ENCODE peak calls at places on chromosomes 1 and 21, in four cellular contexts. U, N, Q and F are unnamed samples.

GRCh38 chr1:89085781-89086180 is 20.8 kb upstream of the GBP1 start:
- DNase-seq in Q (peak), N (no peak), U (no peak), F (no peak)

GRCh38 chr1:231626535-231626950 is at the start of gene DISC1:
- DNase-seq in N (peak), Q (peak), U (peak), F (peak)

GRCh38 chr1:198118136-198118535 is 38.7 kb upstream of the NEK7 start:
- DNase-seq in Q (no peak), N (peak), U (peak), F (peak)

GRCh38 chr1:156920233-156921052 is at the start of gene LRRC71:
- DNase-seq in N (peak), Q (peak), U (peak), F (peak)

GRCh38 chr1:230498704-230499103 is 72.6 kb upstream of the PGBD5 start:
- DNase-seq in Q (no peak), N (no peak), U (no peak), F (no peak)

GRCh38 chr1:42380617-42381423 is at the start of gene RIMKLA:
- DNase-seq in Q (peak), N (peak), U (peak), F (no peak)

GRCh38 chr1:245153645-245154428 is 948 bp upstream of the KIF26B start:
- DNase-seq in N (no peak), Q (peak), U (peak), F (no peak)

GRCh38 chr21:16198546-16198945 is 468.8 kb downstream of the USP25 start:
- DNase-seq in Q (no peak), N (no peak), U (no peak), F (no peak)

GRCh38 chr1:6730889-6731288 is 29.3 kb upstream of the DNAJC11 start:
- DNase-seq in U (no peak), N (no peak), Q (no peak), F (no peak)

GRCh38 chr1:200242379-200243041 is 167.3 kb downstream of the ZNF281 start:
- DNase-seq in U (peak), N (no peak), Q (no peak), F (no peak)

GRCh38 chr1:94033849-94034248 is 87.1 kb downstream of the ABCA4 start:
- DNase-seq in U (no peak), N (no peak), Q (no peak), F (no peak)

GRCh38 chr1:76770979-76771378 is 96.3 kb upstream of the ST6GALNAC5 start:
- DNase-seq in U (no peak), Q (no peak), N (no peak), F (no peak)

GRCh38 chr1:177848577-177848976 is 121.3 kb downstream of the SEC16B start:
- DNase-seq in Q (no peak), U (no peak), N (no peak), F (no peak)

GRCh38 chr1:57321776-57322175 is 102.1 kb downstream of the DAB1 start:
- DNase-seq in Q (no peak), U (no peak), N (no peak), F (no peak)

GRCh38 chr1:178928041-178928440 is 57.2 kb upstream of the ANGPTL1 start:
- DNase-seq in Q (no peak), N (no peak), U (no peak), F (no peak)

GRCh38 chr1:9294440-9294773 is 1.7 kb downstream of the SPSB1 start:
- DNase-seq in U (peak), N (no peak), Q (no peak), F (no peak)

GRCh38 chr1:12051361-12051760 is 11.7 kb upstream of the TNFRSF8 start:
- DNase-seq in Q (no peak), U (no peak), N (no peak), F (no peak)

GRCh38 chr1:15696956-15697521 is 12.9 kb downstream of the PLEKHM2 start:
- DNase-seq in U (no peak), Q (no peak), N (no peak), F (no peak)

GRCh38 chr1:209224886-209225285 is 358.6 kb upstream of the CAMK1G start:
- DNase-seq in N (no peak), U (no peak), Q (no peak), F (no peak)

GRCh38 chr21:37939251-37939650 is 23.0 kb upstream of the KCNJ6 start:
- DNase-seq in U (no peak), N (no peak), Q (no peak), F (no peak)

GRCh38 chr1:47682786-47683350 is 245.0 kb downstream of the FOXD2 start:
- DNase-seq in N (no peak), U (no peak), Q (no peak), F (no peak)

DNA sequence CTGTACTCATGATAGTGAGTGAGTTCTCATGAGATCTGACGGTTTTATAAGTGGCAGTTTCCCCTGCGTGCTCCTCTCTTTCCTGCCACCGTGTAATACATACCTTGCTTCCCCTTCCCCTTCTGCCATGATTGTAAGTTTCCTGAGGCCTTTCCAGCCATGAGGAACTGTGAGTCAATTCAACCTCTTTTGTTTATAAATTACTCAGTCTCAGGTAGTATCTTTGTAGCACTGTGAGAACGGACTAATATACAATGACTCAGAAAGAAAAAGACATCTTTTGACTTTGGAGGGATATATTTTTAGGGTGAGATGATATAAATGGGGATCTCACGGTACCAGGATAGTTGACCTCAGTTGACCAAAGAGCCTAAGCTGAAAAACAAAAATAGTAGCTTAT is 74.7 kb upstream of the BACH1 start:
- DNase-seq in U (no peak), N (no peak), Q (no peak), F (no peak)
- TF ChIP-seq CTCF in U (no peak), N (no peak), Q (no peak), F (no peak)

DNA sequence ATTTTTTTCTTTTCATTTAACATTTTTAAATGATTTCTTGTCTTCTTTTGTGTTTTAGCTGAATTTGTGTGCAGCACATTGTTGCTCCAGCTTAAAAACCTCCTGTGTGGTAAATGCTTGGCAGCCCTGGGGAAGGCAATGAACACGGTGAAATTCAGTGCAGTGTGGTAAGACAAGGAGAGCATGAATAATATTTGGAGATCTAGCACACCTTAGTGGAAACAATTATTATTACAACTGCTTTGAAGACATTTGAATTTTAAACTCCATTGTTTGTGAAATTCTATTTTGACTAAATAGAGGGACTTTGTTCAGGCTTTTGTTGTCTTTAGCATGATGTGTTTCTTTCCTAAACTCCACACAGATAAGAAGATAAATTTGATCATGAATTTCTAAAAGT is 242.6 kb upstream of the CXADR start:
- DNase-seq in N (peak), U (peak), Q (peak), F (peak)
- TF ChIP-seq CTCF in N (peak), U (peak), Q (peak), F (peak)

GRCh38 chr1:51898090-51898734 is 19.7 kb upstream of the NRDC start:
- DNase-seq in N (no peak), U (no peak), Q (no peak), F (no peak)
- TF ChIP-seq CTCF in N (no peak), U (no peak), Q (no peak), F (no peak)

GRCh38 chr1:45303582-45304310 is 22.9 kb upstream of the HPDL start:
- DNase-seq in N (peak), Q (peak), U (peak), F (peak)
- TF ChIP-seq CTCF in N (peak), Q (peak), U (peak), F (peak)